ENCODE peak calls at places on chromosomes 11 and 22, in five cellular contexts. T, E, B, O and Y are unnamed samples.

GRCh38 chr22:33886696-33887095 is 33.6 kb downstream of the LARGE1 start:
- DNase-seq in E (no peak), B (no peak), O (no peak), T (no peak), Y (no peak)

GRCh38 chr11:45921561-45922424 is 663 bp upstream of the LARGE2 start:
- DNase-seq in B (peak), O (peak), E (peak), T (no peak), Y (no peak)

GRCh38 chr11:131624526-131624925 is 254.1 kb downstream of the NTM start:
- DNase-seq in T (no peak), O (peak), E (no peak), B (no peak), Y (peak)

GRCh38 chr11:114448749-114449484 is 9.7 kb downstream of the REXO2 start:
- DNase-seq in T (no peak), O (peak), E (no peak), B (no peak), Y (no peak)

GRCh38 chr11:117701781-117702180 is 95.2 kb downstream of the DSCAML1 start:
- DNase-seq in B (no peak), T (no peak), E (no peak), O (no peak), Y (no peak)

GRCh38 chr11:92417326-92417725 is 192.7 kb downstream of the FAT3 start:
- DNase-seq in T (no peak), B (no peak), O (no peak), E (no peak), Y (no peak)

GRCh38 chr22:39148727-39149535 is 3.5 kb downstream of the CBX7 start:
- DNase-seq in E (peak), T (no peak), B (peak), O (no peak), Y (no peak)

GRCh38 chr11:6229911-6230310 is 4.5 kb downstream of the FHIP1B start:
- DNase-seq in B (no peak), E (peak), O (no peak), T (no peak), Y (no peak)

GRCh38 chr11:133197425-133197824 is 334.9 kb downstream of the OPCML start:
- DNase-seq in T (no peak), B (no peak), E (no peak), O (peak), Y (no peak)

GRCh38 chr11:95398437-95399112 is 167.6 kb upstream of the SESN3 start:
- DNase-seq in B (no peak), E (no peak), T (no peak), O (no peak), Y (no peak)

GRCh38 chr11:121543981-121544380 is 91.2 kb upstream of the SORL1-AS1 start:
- DNase-seq in E (no peak), T (no peak), O (no peak), B (no peak), Y (no peak)

GRCh38 chr11:11279956-11280689 is 72.9 kb downstream of the CSNK2A3 start:
- DNase-seq in E (no peak), B (peak), T (no peak), O (no peak), Y (no peak)

GRCh38 chr22:29664731-29665130 is 55.1 kb upstream of the CABP7 start:
- DNase-seq in B (no peak), T (no peak), O (no peak), E (no peak), Y (peak)

GRCh38 chr11:19954899-19955298 is 205.4 kb downstream of the DBX1 start:
- DNase-seq in E (no peak), B (no peak), T (no peak), O (no peak), Y (no peak)

GRCh38 chr11:31872074-31872440 is 60.9 kb upstream of the PAX6 start:
- DNase-seq in B (no peak), E (no peak), O (peak), T (no peak), Y (no peak)

GRCh38 chr22:32050678-32051515 is 7.8 kb downstream of the SLC5A1 start:
- DNase-seq in T (peak), E (no peak), B (peak), O (peak), Y (peak)

GRCh38 chr11:113201055-113201818 is 113.1 kb upstream of the TTC12 start:
- DNase-seq in E (no peak), O (no peak), T (no peak), B (peak), Y (no peak)

GRCh38 chr11:34288482-34288881 is 69.3 kb downstream of the ABTB2 start:
- DNase-seq in T (no peak), O (no peak), B (no peak), E (no peak), Y (no peak)

GRCh38 chr11:73757598-73757997 is 3.3 kb downstream of the RAB6A start:
- DNase-seq in O (peak), T (no peak), B (no peak), E (no peak), Y (no peak)

GRCh38 chr11:21177379-21177778 is 508.0 kb downstream of the NELL1 start:
- DNase-seq in E (no peak), B (no peak), T (no peak), O (peak), Y (no peak)

GRCh38 chr11:116420770-116421528 is 351.8 kb downstream of the BUD13 start:
- DNase-seq in B (no peak), T (no peak), O (peak), E (no peak), Y (no peak)

GRCh38 chr11:94768602-94769511 is 701 bp downstream of the AMOTL1 start:
- DNase-seq in O (no peak), E (no peak), T (no peak), B (peak), Y (no peak)

GRCh38 chr11:65906602-65907001 is 6.4 kb upstream of the FOSL1 start:
- DNase-seq in T (no peak), E (no peak), O (no peak), B (no peak), Y (no peak)

GRCh38 chr11:116970485-116971292 is 127.5 kb downstream of the SIK3 start:
- DNase-seq in O (no peak), T (no peak), B (no peak), E (peak), Y (no peak)

GRCh38 chr11:774873-775592 is 2.3 kb downstream of the GATD1 start:
- DNase-seq in T (no peak), O (peak), E (no peak), B (no peak), Y (no peak)

GRCh38 chr11:57792060-57792541 is 30.5 kb downstream of the CTNND1 start:
- DNase-seq in E (peak), T (no peak), O (no peak), B (no peak), Y (no peak)

GRCh38 chr11:44310456-44311272 is 725 bp upstream of the ALX4 start:
- DNase-seq in O (no peak), E (no peak), B (no peak), T (no peak), Y (no peak)

GRCh38 chr11:2781413-2782274 is 81.8 kb upstream of the KCNQ1OT1 start:
- DNase-seq in E (peak), O (no peak), T (no peak), B (no peak), Y (no peak)

GRCh38 chr11:2912498-2912897 is 16.7 kb downstream of the PHLDA2 start:
- DNase-seq in T (no peak), E (peak), B (peak), O (peak), Y (peak)

GRCh38 chr22:28911777-28912669 is 28.7 kb downstream of the ZNRF3 start:
- DNase-seq in O (no peak), E (peak), B (no peak), T (no peak), Y (no peak)

GRCh38 chr11:86243377-86243776 is 1.2 kb upstream of the EED start:
- DNase-seq in O (no peak), B (no peak), E (no peak), T (no peak), Y (no peak)

GRCh38 chr22:23691748-23692423 is 1.1 kb downstream of the RGL4 start:
- DNase-seq in E (no peak), O (no peak), B (no peak), T (no peak), Y (no peak)

GRCh38 chr11:105673089-105673488 is 63.2 kb downstream of the GRIA4 start:
- DNase-seq in E (peak), O (peak), T (peak), B (peak), Y (peak)

GRCh38 chr11:133968300-133968699 is 11.5 kb upstream of the IGSF9B start:
- DNase-seq in B (peak), O (no peak), T (no peak), E (no peak), Y (no peak)